ENCODE peak calls at places on chromosome 5, in eight cellular contexts. A, P, D, F, Q, C, Z and V are unnamed samples.
A peak's percentile ranks its signal among the peaks of the same experiment; 100 is the strongest.

GRCh38 chr5:42089705-42090104 is 164.6 kb downstream of the FBXO4 start:
- DNase-seq in A (no peak), P (no peak), D (no peak), F (no peak), Q (no peak), C (no peak), Z (no peak), V (no peak)

GRCh38 chr5:60886158-60886557 is 42.1 kb upstream of the ELOVL7 start:
- DNase-seq in A (no peak), P (no peak), D (no peak), F (no peak), Q (no peak), C (no peak), Z (no peak), V (no peak)

GRCh38 chr5:146919304-146919703 is 40.7 kb upstream of the PPP2R2B start:
- DNase-seq in A (peak; percentile 93), P (no peak), D (no peak), F (no peak), Q (no peak), C (no peak), Z (no peak), V (no peak)

GRCh38 chr5:127696688-127697087 is 6.5 kb upstream of the CCDC192 start:
- DNase-seq in A (no peak), P (no peak), D (no peak), F (no peak), Q (no peak), C (no peak), Z (no peak), V (no peak)

GRCh38 chr5:58849995-58850667 is 267.3 kb downstream of the RAB3C start:
- DNase-seq in A (peak; percentile 82), P (peak; percentile 88), D (peak; percentile 16), F (peak; percentile 21), Q (peak; percentile 10), C (no peak), Z (peak; percentile 49), V (peak; percentile 20)

GRCh38 chr5:124973613-124974130 is 227.2 kb upstream of the ZNF608 start:
- DNase-seq in A (no peak), P (no peak), D (no peak), F (no peak), Q (no peak), C (no peak), Z (no peak), V (no peak)

GRCh38 chr5:14872070-14872989 is 752 bp upstream of the ANKH start:
- DNase-seq in A (peak; percentile 72), P (peak; percentile 58), D (peak; percentile 83), F (no peak), Q (peak; percentile 42), C (peak; percentile 87), Z (peak; percentile 86), V (peak; percentile 85)

GRCh38 chr5:54378707-54379106 is 68.3 kb upstream of the ARL15 start:
- DNase-seq in A (no peak), P (no peak), D (no peak), F (no peak), Q (no peak), C (no peak), Z (no peak), V (no peak)

GRCh38 chr5:84163671-84164070 is 221.0 kb downstream of the EDIL3 start:
- DNase-seq in A (no peak), P (no peak), D (no peak), F (no peak), Q (no peak), C (no peak), Z (no peak), V (no peak)

GRCh38 chr5:84168841-84169240 is 215.8 kb downstream of the EDIL3 start:
- DNase-seq in A (no peak), P (no peak), D (no peak), F (no peak), Q (no peak), C (no peak), Z (no peak), V (no peak)
- H3K27ac ChIP-seq in A (no peak overlapping the region), P (no peak overlapping the region), D (no peak overlapping the region), F (no peak overlapping the region), Q (no peak overlapping the region), C (no peak overlapping the region), Z (no peak overlapping the region), V (no peak overlapping the region)

DNA sequence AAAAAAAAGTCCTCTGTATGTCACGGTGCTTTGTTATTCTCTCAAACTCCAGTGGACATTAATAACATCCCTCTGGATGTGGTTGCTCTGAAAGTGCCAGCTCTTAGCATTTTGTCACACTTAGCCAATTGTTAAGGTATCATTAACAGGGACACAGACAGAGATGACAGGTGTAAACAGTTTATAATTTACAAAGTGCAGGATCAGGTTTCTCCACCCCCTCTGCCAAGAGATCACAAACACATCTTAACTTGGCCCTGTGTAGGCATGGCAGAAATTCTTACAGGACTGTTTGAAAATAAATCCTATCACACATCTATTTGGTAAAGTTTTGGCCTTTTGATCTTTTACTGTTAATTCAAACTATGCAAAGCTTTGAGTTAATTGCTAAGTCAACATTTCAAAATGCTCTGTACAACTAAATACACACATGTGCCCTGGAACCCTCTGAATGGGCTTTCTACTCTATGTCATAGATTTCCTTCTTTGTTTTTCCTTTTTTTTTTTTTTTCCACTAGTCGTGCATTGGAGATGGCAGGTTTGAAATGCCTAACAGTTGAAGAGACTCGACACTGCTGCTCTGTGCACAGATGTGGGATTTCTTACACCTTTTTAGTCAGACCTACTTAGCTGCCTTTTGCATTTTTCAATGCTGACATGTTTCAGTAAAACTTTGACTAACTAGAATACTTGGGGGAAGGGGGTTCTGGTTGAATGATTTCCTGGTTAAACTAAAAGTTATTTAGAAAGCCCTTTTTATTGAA is 41.7 kb downstream of the SEMA6A start:
- DNase-seq in A (no peak), P (no peak), D (no peak), F (no peak), Q (no peak), C (no peak), Z (no peak), V (no peak)
- TF ChIP-seq POLR2AphosphoS5 in A (no peak), P (no peak), D (peak; percentile 7), F (no peak), Q (no peak), C (no peak), Z (no peak), V (no peak)

GRCh38 chr5:35341189-35341588 is 110.9 kb upstream of the PRLR start:
- DNase-seq in A (no peak), P (no peak), D (no peak), F (no peak), Q (no peak), C (no peak), Z (no peak), V (no peak)

GRCh38 chr5:35337332-35338168 is 107.3 kb upstream of the PRLR start:
- DNase-seq in A (peak; percentile 81), P (no peak), D (no peak), F (no peak), Q (no peak), C (no peak), Z (no peak), V (no peak)

GRCh38 chr5:35339616-35340100 is 109.4 kb upstream of the PRLR start:
- DNase-seq in A (no peak), P (no peak), D (no peak), F (no peak), Q (no peak), C (no peak), Z (no peak), V (no peak)

GRCh38 chr5:35338169-35338476 is 107.8 kb upstream of the PRLR start:
- DNase-seq in A (peak; percentile 55), P (no peak), D (no peak), F (no peak), Q (no peak), C (no peak), Z (no peak), V (no peak)

DNA sequence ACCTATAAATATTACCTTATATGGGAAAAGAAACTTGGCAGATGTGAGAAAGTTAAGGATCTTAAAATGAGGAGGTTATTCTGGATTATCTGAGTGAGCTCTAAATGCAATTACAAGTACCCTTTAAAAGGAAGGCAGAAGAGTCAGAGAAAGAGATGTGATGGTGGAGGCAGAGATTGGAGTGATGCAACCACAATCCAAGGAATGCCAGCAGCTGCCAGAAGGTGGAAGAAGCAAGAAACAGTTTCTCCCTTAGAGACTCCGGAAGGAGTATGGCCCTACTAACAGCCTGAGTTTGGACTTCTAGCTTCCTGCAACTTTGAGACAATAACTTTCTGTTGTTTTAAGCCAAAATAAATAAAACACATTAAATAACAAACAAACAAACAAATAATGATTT is 108.7 kb upstream of the PRLR start:
- DNase-seq in A (no peak), P (no peak), D (no peak), F (no peak), Q (no peak), C (no peak), Z (no peak), V (no peak)
- H3K27ac ChIP-seq in A (peak overlapping the region; percentile 76), P (no peak overlapping the region), D (no peak overlapping the region), F (no peak overlapping the region), Q (no peak overlapping the region), C (no peak overlapping the region), Z (no peak overlapping the region), V (no peak overlapping the region)

GRCh38 chr5:95816341-95816740 is 6.2 kb downstream of the GLRX start:
- DNase-seq in A (no peak), P (no peak), D (no peak), F (no peak), Q (no peak), C (no peak), Z (no peak), V (no peak)

GRCh38 chr5:95817430-95817829 is 5.1 kb downstream of the GLRX start:
- DNase-seq in A (peak; percentile 52), P (no peak), D (no peak), F (no peak), Q (no peak), C (no peak), Z (no peak), V (peak; percentile 58)

GRCh38 chr5:95821110-95822021 is 1.2 kb downstream of the GLRX start:
- DNase-seq in A (no peak), P (no peak), D (no peak), F (no peak), Q (no peak), C (no peak), Z (peak; percentile 68), V (no peak)

GRCh38 chr5:95816803-95817202 is 5.7 kb downstream of the GLRX start:
- DNase-seq in A (no peak), P (no peak), D (no peak), F (no peak), Q (no peak), C (no peak), Z (no peak), V (no peak)

DNA sequence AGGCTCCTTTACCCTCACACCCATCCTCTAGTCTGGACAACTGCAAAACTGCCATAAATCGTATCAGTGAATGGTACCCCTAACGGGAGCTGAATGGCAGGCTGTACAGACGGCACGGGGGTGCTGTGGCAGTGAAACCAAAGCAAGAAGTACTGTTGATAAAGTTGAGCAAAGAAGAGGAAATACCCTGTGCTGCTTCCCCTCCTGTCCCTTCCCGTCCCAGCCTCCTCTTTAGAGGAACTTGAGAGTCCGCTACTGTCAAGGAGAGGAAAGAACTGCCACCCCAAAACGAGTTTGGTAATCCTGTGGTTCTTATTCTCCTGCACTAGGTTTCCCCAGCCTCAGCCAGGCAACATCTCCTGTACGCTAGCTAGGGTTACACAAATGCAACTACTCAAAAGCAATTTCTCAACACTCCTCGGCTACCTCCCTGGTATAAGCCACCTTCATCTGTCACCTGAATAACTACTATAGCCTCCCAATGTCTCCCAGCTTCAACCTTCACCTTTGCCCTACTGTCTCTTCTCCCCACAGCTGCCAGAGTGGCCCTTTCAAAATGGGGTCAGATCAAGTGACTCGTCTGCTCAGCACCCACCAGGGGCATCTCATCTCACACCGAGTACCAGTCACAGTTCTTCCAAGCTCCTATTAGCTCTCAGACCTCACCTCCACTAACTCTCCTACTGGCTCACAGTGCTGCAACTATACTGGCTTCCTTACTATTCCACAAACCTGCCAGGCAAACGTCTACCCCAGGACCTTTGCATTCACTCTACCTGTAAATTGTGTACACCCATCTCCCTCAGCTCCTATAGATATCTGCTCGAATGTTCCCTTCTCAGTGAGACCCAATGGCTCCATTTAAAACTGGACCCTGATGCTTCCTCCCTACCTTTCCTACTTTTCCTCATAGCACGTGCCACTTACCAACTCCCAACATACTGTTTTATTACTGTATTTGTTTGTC is 4.1 kb downstream of the GLRX start:
- DNase-seq in A (no peak), P (peak; percentile 33), D (no peak), F (no peak), Q (no peak), C (no peak), Z (no peak), V (no peak)
- TF ChIP-seq POLR2AphosphoS5 in A (no peak), P (peak; percentile 17), D (no peak), F (no peak), Q (no peak), C (no peak), Z (no peak), V (peak; percentile 9)